ENCODE peak calls at places on chromosomes 5 and 9, in four cellular contexts. B is HepG2, G is K562, H is H1. U is an unnamed sample.

GRCh38 chr9:15220658-15221310 is 86.2 kb downstream of the TTC39B start:
- DNase-seq in B (no peak), G (no peak), H (no peak), U (no peak)

GRCh38 chr5:77928776-77929175 is 152.6 kb upstream of the TBCA start:
- DNase-seq in B (no peak), G (no peak), H (no peak), U (no peak)

GRCh38 chr5:177553671-177554429 is 513 bp downstream of the FAM193B start:
- DNase-seq in B (no peak), G (peak), H (no peak), U (peak)

GRCh38 chr9:95788011-95788410 is 87.5 kb upstream of the ERCC6L2 start:
- DNase-seq in B (no peak), G (no peak), H (no peak), U (no peak)

GRCh38 chr5:120535900-120536299 is 71.8 kb downstream of the PRR16 start:
- DNase-seq in B (no peak), G (no peak), H (no peak), U (no peak)

GRCh38 chr5:121189569-121190305 is 661.9 kb upstream of the FTMT start:
- DNase-seq in B (no peak), G (no peak), H (no peak), U (no peak)

GRCh38 chr5:969421-969839 is 39.2 kb upstream of the NKD2 start:
- DNase-seq in B (no peak), G (no peak), H (no peak), U (no peak)

GRCh38 chr9:7963026-7963425 is 163.4 kb upstream of the DMAC1 start:
- DNase-seq in B (no peak), G (no peak), H (no peak), U (no peak)

GRCh38 chr5:52725065-52725746 is 62.5 kb upstream of the ITGA1 start:
- DNase-seq in B (peak), G (no peak), H (no peak), U (no peak)

GRCh38 chr5:149254506-149254905 is 17.2 kb upstream of the AFAP1L1 start:
- DNase-seq in B (no peak), G (no peak), H (no peak), U (no peak)

GRCh38 chr9:107044872-107045271 is 181.9 kb downstream of the ZNF462 start:
- DNase-seq in B (no peak), G (no peak), H (no peak), U (no peak)

GRCh38 chr5:151183451-151184245 is 26.1 kb upstream of the ANXA6 start:
- DNase-seq in B (no peak), G (no peak), H (no peak), U (no peak)

GRCh38 chr5:131198625-131199024 is 27.9 kb downstream of the LYRM7 start:
- DNase-seq in B (no peak), G (no peak), H (no peak), U (no peak)

GRCh38 chr5:9451017-9451416 is 94.9 kb downstream of the SEMA5A start:
- DNase-seq in B (no peak), G (no peak), H (no peak), U (no peak)

GRCh38 chr5:369151-369939 is 47.8 kb downstream of the AHRR start:
- DNase-seq in B (no peak), G (no peak), H (no peak), U (no peak)

GRCh38 chr5:159905496-159905895 is 10.8 kb upstream of the ADRA1B start:
- DNase-seq in B (no peak), G (no peak), H (no peak), U (peak)

GRCh38 chr5:77774981-77775772 is 962 bp downstream of the TBCA start:
- DNase-seq in B (peak), G (no peak), H (no peak), U (peak)

GRCh38 chr9:6925841-6926240 is 168.1 kb downstream of the KDM4C start:
- DNase-seq in B (no peak), G (no peak), H (no peak), U (no peak)

GRCh38 chr9:114397219-114397847 is 9.6 kb upstream of the AKNA start:
- DNase-seq in B (no peak), G (no peak), H (no peak), U (no peak)

GRCh38 chr5:80985600-80986228 is 25.6 kb downstream of the RASGRF2 start:
- DNase-seq in B (no peak), G (no peak), H (no peak), U (no peak)

GRCh38 chr5:119582987-119583386 is 46.4 kb upstream of the FAM170A start:
- DNase-seq in B (no peak), G (no peak), H (peak), U (no peak)

GRCh38 chr5:78544531-78545200 is 103.9 kb downstream of the LHFPL2 start:
- DNase-seq in B (no peak), G (peak), H (no peak), U (no peak)

GRCh38 chr9:35333551-35333950 is 156.4 kb upstream of the RUSC2 start:
- DNase-seq in B (no peak), G (no peak), H (no peak), U (no peak)

GRCh38 chr5:7010578-7010977 is 297.3 kb downstream of the TENT4A start:
- DNase-seq in B (no peak), G (no peak), H (no peak), U (no peak)

GRCh38 chr9:123371228-123371584 is 15.2 kb downstream of the CRB2 start:
- DNase-seq in B (no peak), G (no peak), H (no peak), U (no peak)

GRCh38 chr9:21412109-21412508 is 3.2 kb downstream of the IFNA8 start:
- DNase-seq in B (no peak), G (no peak), H (no peak), U (no peak)

GRCh38 chr5:167950126-167950721 is 341.2 kb upstream of the WWC1 start:
- DNase-seq in B (no peak), G (no peak), H (no peak), U (no peak)

GRCh38 chr9:72150172-72150571 is 932 bp downstream of the GDA start:
- DNase-seq in B (no peak), G (no peak), H (no peak), U (no peak)

GRCh38 chr9:115204827-115205506 is 87.0 kb upstream of the TNC start:
- DNase-seq in B (no peak), G (no peak), H (no peak), U (peak)

GRCh38 chr9:99134893-99135341 is 30.0 kb downstream of the TGFBR1 start:
- DNase-seq in B (no peak), G (no peak), H (no peak), U (no peak)

GRCh38 chr5:144468542-144468941 is 297.9 kb downstream of the KCTD16 start:
- DNase-seq in B (no peak), G (no peak), H (no peak), U (no peak)

GRCh38 chr9:127634698-127635097 is 22.6 kb downstream of the STXBP1 start:
- DNase-seq in B (peak), G (no peak), H (no peak), U (peak)

GRCh38 chr5:143251175-143251574 is 152.3 kb downstream of the NR3C1 start:
- DNase-seq in B (no peak), G (no peak), H (no peak), U (no peak)

GRCh38 chr5:94908889-94909480 is 290.5 kb downstream of the SLF1 start:
- DNase-seq in B (peak), G (peak), H (no peak), U (peak)

GRCh38 chr5:111963555-111963954 is 206.6 kb upstream of the NREP start:
- DNase-seq in B (no peak), G (no peak), H (no peak), U (no peak)

GRCh38 chr5:111966290-111966689 is 209.3 kb upstream of the NREP start:
- DNase-seq in B (no peak), G (no peak), H (no peak), U (no peak)

GRCh38 chr5:111962906-111963305 is 205.9 kb upstream of the NREP start:
- DNase-seq in B (no peak), G (no peak), H (no peak), U (no peak)

GRCh38 chr5:111961867-111962266 is 204.9 kb upstream of the NREP start:
- DNase-seq in B (no peak), G (no peak), H (no peak), U (no peak)

GRCh38 chr5:111960466-111961215 is 203.6 kb upstream of the NREP start:
- DNase-seq in B (no peak), G (no peak), H (no peak), U (no peak)
- TF ChIP-seq PHF8 in B (no peak), G (no peak), H (no peak), U (no peak)

DNA sequence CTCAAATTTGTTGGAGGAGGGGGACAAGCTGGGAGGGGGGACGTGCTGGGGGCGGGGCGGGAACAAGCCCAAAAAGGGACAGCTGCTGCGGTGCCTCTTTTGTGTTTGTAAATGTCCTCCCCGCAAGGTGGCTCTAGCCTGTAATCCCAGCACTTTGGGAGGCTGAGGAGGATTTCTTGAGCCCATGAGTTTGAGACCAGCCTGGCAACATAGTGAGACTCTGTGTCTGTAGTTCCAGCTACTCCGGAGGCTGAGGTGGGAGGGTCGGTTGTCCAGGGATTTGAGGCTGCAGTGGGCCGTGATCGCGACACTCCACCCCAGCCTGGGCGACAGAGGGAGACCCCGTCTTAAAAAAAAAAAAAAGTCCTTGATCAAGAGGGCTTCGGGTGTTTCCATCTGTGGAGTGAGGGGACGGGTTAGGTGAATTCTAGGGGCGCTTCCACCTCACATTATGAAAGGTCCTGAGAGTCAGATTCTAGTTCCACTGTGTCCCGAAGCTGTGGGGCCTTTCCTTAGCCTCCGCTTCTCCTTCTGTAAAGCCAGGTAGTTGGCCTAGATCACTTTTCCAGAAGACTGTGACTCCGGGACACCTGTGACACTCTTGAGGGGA is 779 bp upstream of the CTNNA1 start:
- DNase-seq in B (peak), G (peak), H (no peak), U (peak)
- TF ChIP-seq PHF8 in B (no peak), G (no peak), H (no peak), U (peak)

GRCh38 chr9:88234114-88234513 is 95.8 kb upstream of the SPATA31C2 start:
- DNase-seq in B (no peak), G (no peak), H (no peak), U (no peak)

GRCh38 chr9:88235615-88236014 is 97.3 kb upstream of the SPATA31C2 start:
- DNase-seq in B (no peak), G (no peak), H (no peak), U (no peak)

GRCh38 chr9:88224938-88225337 is 86.7 kb upstream of the SPATA31C2 start:
- DNase-seq in B (no peak), G (no peak), H (no peak), U (no peak)

GRCh38 chr9:88233091-88233490 is 94.8 kb upstream of the SPATA31C2 start:
- DNase-seq in B (no peak), G (no peak), H (no peak), U (no peak)

DNA sequence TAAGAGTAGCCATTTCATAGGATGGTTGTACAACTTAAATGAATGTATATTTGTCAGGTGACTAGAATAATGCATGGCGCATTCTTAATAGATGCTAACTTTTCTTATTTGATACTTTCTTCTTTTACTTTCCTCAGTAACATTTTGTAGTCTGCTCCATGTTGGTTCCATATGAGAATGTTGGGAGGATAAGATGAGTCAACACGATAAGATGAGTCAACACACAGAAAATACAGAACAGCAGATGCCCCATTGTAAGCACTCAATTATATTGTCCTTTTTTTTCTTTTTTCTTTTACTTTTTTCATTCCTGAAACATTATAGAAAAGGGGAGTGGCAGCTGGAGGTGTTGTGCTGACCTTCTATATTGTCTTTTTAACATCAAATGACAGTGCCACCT is 92.3 kb upstream of the SPATA31C2 start:
- DNase-seq in B (no peak), G (no peak), H (no peak), U (no peak)
- TF ChIP-seq PHF8 in B (no peak), G (no peak), H (no peak), U (no peak)

DNA sequence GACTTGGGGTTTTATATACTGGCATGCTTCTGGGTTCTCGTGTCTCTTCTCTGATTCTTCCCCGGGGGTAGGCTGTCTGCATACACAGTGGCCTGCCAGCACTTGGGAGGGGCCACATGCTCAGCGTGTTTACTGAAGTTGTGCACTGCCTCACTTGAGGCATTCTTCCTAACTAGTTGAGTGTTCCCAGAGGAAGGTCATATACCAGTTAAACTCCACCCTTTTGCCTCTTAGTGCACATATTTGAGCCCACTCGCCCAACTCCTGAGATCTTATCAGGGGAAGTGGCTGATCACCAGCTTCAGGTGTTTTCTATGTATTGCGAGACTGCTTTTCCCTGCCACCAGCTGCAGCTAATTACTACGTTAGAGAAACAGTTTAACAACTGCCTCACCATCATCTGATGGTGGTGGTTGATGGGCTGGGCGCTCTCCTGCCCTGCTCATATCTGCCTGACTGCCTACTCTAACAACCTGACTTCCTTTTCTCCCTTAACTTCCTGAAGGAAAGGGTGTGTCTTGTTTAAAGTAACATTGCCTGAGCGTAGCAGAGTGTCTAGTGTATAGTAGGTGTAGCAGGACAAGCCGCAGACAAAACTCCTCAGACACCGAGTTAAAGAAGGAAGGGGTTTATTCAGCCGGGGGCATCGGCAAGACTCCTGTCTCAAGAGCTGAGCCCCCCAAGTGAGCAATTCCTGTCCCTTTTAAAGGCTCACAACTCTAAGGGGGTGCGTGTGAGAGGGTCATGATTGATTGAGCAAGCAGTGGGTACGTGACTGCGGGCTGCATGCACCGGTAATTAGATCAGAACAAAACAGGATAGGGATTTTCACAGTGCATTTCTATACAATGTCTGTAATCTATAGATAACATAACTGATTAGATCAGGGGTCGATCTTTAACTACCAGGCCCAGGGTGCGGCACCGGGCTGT is 60.1 kb upstream of the CLINT1 start:
- DNase-seq in B (no peak), G (no peak), H (no peak), U (no peak)
- TF ChIP-seq PHF8 in B (no peak), G (no peak), H (no peak), U (no peak)

DNA sequence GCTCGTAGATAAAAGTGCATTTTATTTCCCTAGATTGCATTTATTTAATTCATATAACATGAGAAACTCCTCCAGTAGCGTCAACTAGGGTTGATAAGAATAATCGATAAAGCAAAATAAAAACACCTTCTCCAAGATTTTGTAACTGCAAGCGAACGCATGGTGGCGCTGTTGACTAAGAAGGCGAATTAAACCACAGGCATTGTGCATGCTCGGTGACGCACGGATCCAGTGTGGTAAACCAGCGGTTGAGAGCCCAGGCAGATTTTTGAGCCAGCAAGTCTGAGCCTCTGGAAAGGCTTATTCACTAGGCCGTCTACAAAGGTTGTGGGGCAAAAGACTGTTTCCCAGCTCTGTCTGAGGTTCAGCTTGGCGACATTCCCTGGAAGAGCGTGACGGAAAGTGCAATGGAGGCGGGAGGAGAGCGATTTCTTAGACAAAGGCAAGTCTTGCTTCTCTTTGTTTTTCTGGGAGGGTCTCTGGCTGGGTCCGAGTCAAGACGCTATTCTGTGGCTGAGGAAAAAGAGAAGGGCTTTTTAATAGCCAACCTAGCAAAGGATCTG is at the start of gene PCDHB3:
- DNase-seq in B (peak), G (peak), H (peak), U (peak)
- TF ChIP-seq PHF8 in B (no peak), G (no peak), H (no peak), U (no peak)

GRCh38 chr5:180806351-180807011 is 3.9 kb upstream of the MGAT1 start:
- DNase-seq in B (no peak), G (no peak), H (no peak), U (no peak)
- TF ChIP-seq PHF8 in B (no peak), G (no peak), H (no peak), U (no peak)